ENCODE peak calls at places on chromosomes 7 and 10, in four cellular contexts. B is bronchial epithelial cell, W is nucleus accumbens, T is NCI-H1092 treated with DMSO at 0.1 percent for 48 hours. D is an unnamed sample.

GRCh38 chr7:85554294-85554877 is 367.5 kb upstream of the SEMA3D start:
- DNase-seq in B (peak), W (peak), T (peak), D (peak)

GRCh38 chr10:112383325-112383724 is 9.4 kb downstream of the ACSL5 start:
- DNase-seq in B (peak), W (no peak), T (no peak), D (peak)

GRCh38 chr10:73338801-73339368 is 19.8 kb downstream of the CFAP70 start:
- DNase-seq in B (peak), W (no peak), T (no peak), D (peak)

GRCh38 chr10:113148899-113149298 is 198.9 kb downstream of the TCF7L2 start:
- DNase-seq in B (no peak), W (no peak), T (no peak), D (no peak)

GRCh38 chr7:98556288-98556687 is 60.8 kb upstream of the NPTX2 start:
- DNase-seq in B (no peak), W (no peak), T (peak), D (no peak)

GRCh38 chr10:20935926-20936325 is 38.8 kb upstream of the NEBL start:
- DNase-seq in B (peak), W (no peak), T (no peak), D (no peak)

GRCh38 chr7:31991846-31992245 is 78.4 kb downstream of the PDE1C start:
- DNase-seq in B (no peak), W (no peak), T (no peak), D (peak)

GRCh38 chr10:132804785-132805426 is 19.0 kb upstream of the NKX6-2 start:
- DNase-seq in B (no peak), W (no peak), T (no peak), D (no peak)

GRCh38 chr7:48298779-48299178 is 127.5 kb downstream of the ABCA13 start:
- DNase-seq in B (peak), W (no peak), T (no peak), D (peak)

GRCh38 chr7:118328505-118329211 is 104.2 kb downstream of the ANKRD7 start:
- DNase-seq in B (no peak), W (no peak), T (no peak), D (no peak)

GRCh38 chr7:84195295-84196006 is 862 bp upstream of the SEMA3A start:
- DNase-seq in B (peak), W (no peak), T (no peak), D (no peak)

GRCh38 chr10:91198781-91199180 is 21.7 kb upstream of the PCGF5 start:
- DNase-seq in B (peak), W (no peak), T (no peak), D (peak)

GRCh38 chr10:121988361-121989324 is at the start of gene TACC2:
- DNase-seq in B (no peak), W (peak), T (no peak), D (no peak)

GRCh38 chr7:132102942-132103341 is 473.3 kb downstream of the PLXNA4 start:
- DNase-seq in B (no peak), W (peak), T (no peak), D (no peak)

GRCh38 chr10:84493951-84494848 is 165.8 kb downstream of the CCSER2 start:
- DNase-seq in B (peak), W (no peak), T (no peak), D (peak)

GRCh38 chr7:108290344-108291134 is 160.4 kb upstream of the LAMB4 start:
- DNase-seq in B (no peak), W (no peak), T (peak), D (no peak)

GRCh38 chr7:55476071-55476803 is 96.1 kb downstream of the VOPP1 start:
- DNase-seq in B (no peak), W (peak), T (no peak), D (no peak)

GRCh38 chr7:21773326-21773725 is 172.4 kb downstream of the CDCA7L start:
- DNase-seq in B (no peak), W (no peak), T (no peak), D (no peak)

GRCh38 chr7:27151945-27152815 is at the start of gene HOXA3:
- DNase-seq in B (no peak), W (no peak), T (no peak), D (no peak)

GRCh38 chr10:131174211-131174565 is 137.3 kb downstream of the TCERG1L start:
- DNase-seq in B (no peak), W (no peak), T (no peak), D (no peak)

GRCh38 chr10:100829933-100830727 is 82.6 kb upstream of the SLF2 start:
- DNase-seq in B (no peak), W (no peak), T (no peak), D (no peak)

GRCh38 chr7:33250421-33250827 is 121.1 kb downstream of the BBS9 start:
- DNase-seq in B (no peak), W (no peak), T (no peak), D (no peak)

GRCh38 chr7:20650782-20651181 is 35.3 kb downstream of the ABCB5 start:
- DNase-seq in B (no peak), W (no peak), T (no peak), D (no peak)

GRCh38 chr7:74709880-74710671 is 52.6 kb downstream of the GTF2I start:
- DNase-seq in B (no peak), W (no peak), T (no peak), D (no peak)

GRCh38 chr10:3783313-3783689 is 1.7 kb downstream of the KLF6 start:
- DNase-seq in B (no peak), W (no peak), T (peak), D (peak)

GRCh38 chr10:48289652-48290238 is 15.2 kb upstream of the FRMPD2 start:
- DNase-seq in B (peak), W (peak), T (peak), D (peak)

D was measured in MCF 10A.